ENCODE peak calls at places on chromosomes 12 and 14, in nine cellular contexts. One of them, this sample, is unnamed.

GRCh38 chr14:70779667-70780066 is 29.6 kb downstream of the MAP3K9 start:
- DNase-seq in GM12892: no peak
- DNase-seq in prostate gland: no peak
- DNase-seq in Panc1: no peak
- DNase-seq in transverse colon: no peak
- DNase-seq in GM12891: no peak
- DNase-seq in upper lobe of left lung: no peak
- DNase-seq in stomach: no peak
- DNase-seq in esophagus muscularis mucosa: no peak
- DNase-seq in this sample: no peak

GRCh38 chr12:9626821-9627220 is 19.1 kb upstream of the KLRB1 start:
- DNase-seq in transverse colon: no peak
- DNase-seq in GM12891: no peak
- DNase-seq in upper lobe of left lung: no peak
- DNase-seq in Panc1: no peak
- DNase-seq in GM12892: no peak
- DNase-seq in esophagus muscularis mucosa: no peak
- DNase-seq in stomach: no peak
- DNase-seq in prostate gland: no peak
- DNase-seq in this sample: no peak

GRCh38 chr12:133165776-133166175 is 15.5 kb upstream of the ZNF268 start:
- DNase-seq in esophagus muscularis mucosa: no peak
- DNase-seq in prostate gland: no peak
- DNase-seq in GM12892: no peak
- DNase-seq in GM12891: no peak
- DNase-seq in stomach: no peak
- DNase-seq in Panc1: no peak
- DNase-seq in upper lobe of left lung: no peak
- DNase-seq in transverse colon: no peak
- DNase-seq in this sample: no peak

GRCh38 chr12:126219654-126220279 is 1154.5 kb downstream of the AACS start:
- DNase-seq in transverse colon: no peak
- DNase-seq in esophagus muscularis mucosa: no peak
- DNase-seq in prostate gland: no peak
- DNase-seq in Panc1: no peak
- DNase-seq in upper lobe of left lung: no peak
- DNase-seq in GM12891: no peak
- DNase-seq in GM12892: no peak
- DNase-seq in stomach: no peak
- DNase-seq in this sample: no peak

GRCh38 chr12:49917126-49917787 is 13.6 kb upstream of the FAIM2 start:
- DNase-seq in transverse colon: no peak
- DNase-seq in prostate gland: no peak
- DNase-seq in stomach: no peak
- DNase-seq in GM12892: no peak
- DNase-seq in Panc1: no peak
- DNase-seq in esophagus muscularis mucosa: no peak
- DNase-seq in upper lobe of left lung: no peak
- DNase-seq in GM12891: no peak
- DNase-seq in this sample: no peak

GRCh38 chr12:111442301-111443045 is 36.8 kb downstream of the SH2B3 start:
- DNase-seq in upper lobe of left lung: peak; percentile 21
- DNase-seq in transverse colon: peak; percentile 44
- DNase-seq in GM12891: no peak
- DNase-seq in prostate gland: no peak
- DNase-seq in stomach: no peak
- DNase-seq in esophagus muscularis mucosa: no peak
- DNase-seq in GM12892: no peak
- DNase-seq in Panc1: no peak
- DNase-seq in this sample: no peak

GRCh38 chr14:99853206-99853605 is 60.0 kb downstream of the EML1 start:
- DNase-seq in stomach: no peak
- DNase-seq in upper lobe of left lung: no peak
- DNase-seq in GM12892: no peak
- DNase-seq in esophagus muscularis mucosa: no peak
- DNase-seq in prostate gland: no peak
- DNase-seq in transverse colon: no peak
- DNase-seq in Panc1: no peak
- DNase-seq in GM12891: no peak
- DNase-seq in this sample: no peak

GRCh38 chr12:72081787-72082186 is 143.1 kb downstream of the TPH2 start:
- DNase-seq in upper lobe of left lung: no peak
- DNase-seq in GM12891: no peak
- DNase-seq in GM12892: no peak
- DNase-seq in Panc1: no peak
- DNase-seq in prostate gland: no peak
- DNase-seq in transverse colon: no peak
- DNase-seq in stomach: no peak
- DNase-seq in esophagus muscularis mucosa: no peak
- DNase-seq in this sample: no peak

GRCh38 chr12:26566186-26566585 is 266.8 kb downstream of the ITPR2 start:
- DNase-seq in transverse colon: no peak
- DNase-seq in prostate gland: no peak
- DNase-seq in upper lobe of left lung: no peak
- DNase-seq in stomach: no peak
- DNase-seq in GM12892: no peak
- DNase-seq in GM12891: no peak
- DNase-seq in Panc1: no peak
- DNase-seq in esophagus muscularis mucosa: no peak
- DNase-seq in this sample: no peak

GRCh38 chr14:95227279-95227860 is 70.0 kb upstream of the DICER1 start:
- DNase-seq in transverse colon: no peak
- DNase-seq in Panc1: no peak
- DNase-seq in GM12891: no peak
- DNase-seq in upper lobe of left lung: no peak
- DNase-seq in esophagus muscularis mucosa: no peak
- DNase-seq in stomach: peak; percentile 57
- DNase-seq in GM12892: no peak
- DNase-seq in prostate gland: peak; percentile 23
- DNase-seq in this sample: no peak

GRCh38 chr14:53183611-53184010 is 30.5 kb upstream of the DDHD1 start:
- DNase-seq in stomach: no peak
- DNase-seq in transverse colon: no peak
- DNase-seq in GM12892: no peak
- DNase-seq in upper lobe of left lung: no peak
- DNase-seq in Panc1: no peak
- DNase-seq in prostate gland: no peak
- DNase-seq in esophagus muscularis mucosa: no peak
- DNase-seq in GM12891: no peak
- DNase-seq in this sample: no peak

GRCh38 chr14:104082807-104083206 is 2.7 kb upstream of the ASPG start:
- DNase-seq in prostate gland: peak; percentile 64
- DNase-seq in GM12892: no peak
- DNase-seq in transverse colon: peak; percentile 86
- DNase-seq in esophagus muscularis mucosa: no peak
- DNase-seq in Panc1: no peak
- DNase-seq in GM12891: no peak
- DNase-seq in upper lobe of left lung: peak; percentile 58
- DNase-seq in stomach: peak; percentile 85
- DNase-seq in this sample: peak; percentile 63

GRCh38 chr12:82414926-82415325 is 56.6 kb downstream of the METTL25 start:
- DNase-seq in prostate gland: no peak
- DNase-seq in Panc1: no peak
- DNase-seq in esophagus muscularis mucosa: no peak
- DNase-seq in GM12891: no peak
- DNase-seq in upper lobe of left lung: no peak
- DNase-seq in transverse colon: no peak
- DNase-seq in GM12892: no peak
- DNase-seq in stomach: no peak
- DNase-seq in this sample: no peak

GRCh38 chr12:51132693-51133092 is 40.2 kb downstream of the TFCP2 start:
- DNase-seq in esophagus muscularis mucosa: no peak
- DNase-seq in GM12891: no peak
- DNase-seq in prostate gland: no peak
- DNase-seq in transverse colon: no peak
- DNase-seq in GM12892: no peak
- DNase-seq in stomach: no peak
- DNase-seq in Panc1: no peak
- DNase-seq in upper lobe of left lung: no peak
- DNase-seq in this sample: no peak

GRCh38 chr14:96478119-96478518 is 24.1 kb upstream of the PAPOLA start:
- DNase-seq in GM12891: no peak
- DNase-seq in Panc1: no peak
- DNase-seq in esophagus muscularis mucosa: no peak
- DNase-seq in upper lobe of left lung: no peak
- DNase-seq in transverse colon: no peak
- DNase-seq in prostate gland: no peak
- DNase-seq in GM12892: no peak
- DNase-seq in stomach: no peak
- DNase-seq in this sample: no peak
- TF ChIP-seq POLR2AphosphoS5 in GM12891: no peak
- TF ChIP-seq POLR2AphosphoS5 in Panc1: no peak
- TF ChIP-seq POLR2AphosphoS5 in esophagus muscularis mucosa: no peak
- TF ChIP-seq POLR2AphosphoS5 in upper lobe of left lung: no peak
- TF ChIP-seq POLR2AphosphoS5 in transverse colon: no peak
- TF ChIP-seq POLR2AphosphoS5 in prostate gland: no peak
- TF ChIP-seq POLR2AphosphoS5 in GM12892: no peak
- TF ChIP-seq POLR2AphosphoS5 in stomach: no peak
- TF ChIP-seq POLR2AphosphoS5 in this sample: no peak

GRCh38 chr14:50544911-50545310 is 12.5 kb upstream of the MAP4K5 start:
- DNase-seq in prostate gland: peak; percentile 28
- DNase-seq in stomach: peak; percentile 82
- DNase-seq in GM12892: no peak
- DNase-seq in Panc1: no peak
- DNase-seq in transverse colon: no peak
- DNase-seq in upper lobe of left lung: peak; percentile 66
- DNase-seq in GM12891: no peak
- DNase-seq in esophagus muscularis mucosa: no peak
- DNase-seq in this sample: no peak
- TF ChIP-seq POLR2AphosphoS5 in prostate gland: peak; percentile 28
- TF ChIP-seq POLR2AphosphoS5 in stomach: no peak
- TF ChIP-seq POLR2AphosphoS5 in GM12892: no peak
- TF ChIP-seq POLR2AphosphoS5 in Panc1: no peak
- TF ChIP-seq POLR2AphosphoS5 in transverse colon: no peak
- TF ChIP-seq POLR2AphosphoS5 in upper lobe of left lung: no peak
- TF ChIP-seq POLR2AphosphoS5 in GM12891: no peak
- TF ChIP-seq POLR2AphosphoS5 in esophagus muscularis mucosa: peak; percentile 46
- TF ChIP-seq POLR2AphosphoS5 in this sample: no peak

GRCh38 chr12:47779943-47780504 is 7.0 kb downstream of the SLC48A1 start:
- DNase-seq in Panc1: no peak
- DNase-seq in esophagus muscularis mucosa: no peak
- DNase-seq in stomach: no peak
- DNase-seq in prostate gland: no peak
- DNase-seq in GM12891: no peak
- DNase-seq in upper lobe of left lung: no peak
- DNase-seq in GM12892: no peak
- DNase-seq in transverse colon: no peak
- DNase-seq in this sample: no peak

GRCh38 chr12:47783024-47783755 is 10.2 kb downstream of the SLC48A1 start:
- DNase-seq in esophagus muscularis mucosa: no peak
- DNase-seq in prostate gland: no peak
- DNase-seq in upper lobe of left lung: no peak
- DNase-seq in stomach: no peak
- DNase-seq in transverse colon: no peak
- DNase-seq in Panc1: no peak
- DNase-seq in GM12891: no peak
- DNase-seq in GM12892: no peak
- DNase-seq in this sample: no peak

GRCh38 chr12:47782372-47782770 is 9.3 kb downstream of the SLC48A1 start:
- DNase-seq in GM12891: no peak
- DNase-seq in prostate gland: no peak
- DNase-seq in Panc1: no peak
- DNase-seq in transverse colon: no peak
- DNase-seq in upper lobe of left lung: no peak
- DNase-seq in GM12892: no peak
- DNase-seq in esophagus muscularis mucosa: no peak
- DNase-seq in stomach: no peak
- DNase-seq in this sample: no peak

GRCh38 chr12:47779301-47779942 is 6.4 kb downstream of the SLC48A1 start:
- DNase-seq in GM12892: peak; percentile 83
- DNase-seq in GM12891: peak; percentile 86
- DNase-seq in upper lobe of left lung: peak; percentile 91
- DNase-seq in transverse colon: peak; percentile 91
- DNase-seq in esophagus muscularis mucosa: peak; percentile 99
- DNase-seq in prostate gland: peak; percentile 84
- DNase-seq in stomach: peak; percentile 92
- DNase-seq in Panc1: peak; percentile 76
- DNase-seq in this sample: peak; percentile 84

DNA sequence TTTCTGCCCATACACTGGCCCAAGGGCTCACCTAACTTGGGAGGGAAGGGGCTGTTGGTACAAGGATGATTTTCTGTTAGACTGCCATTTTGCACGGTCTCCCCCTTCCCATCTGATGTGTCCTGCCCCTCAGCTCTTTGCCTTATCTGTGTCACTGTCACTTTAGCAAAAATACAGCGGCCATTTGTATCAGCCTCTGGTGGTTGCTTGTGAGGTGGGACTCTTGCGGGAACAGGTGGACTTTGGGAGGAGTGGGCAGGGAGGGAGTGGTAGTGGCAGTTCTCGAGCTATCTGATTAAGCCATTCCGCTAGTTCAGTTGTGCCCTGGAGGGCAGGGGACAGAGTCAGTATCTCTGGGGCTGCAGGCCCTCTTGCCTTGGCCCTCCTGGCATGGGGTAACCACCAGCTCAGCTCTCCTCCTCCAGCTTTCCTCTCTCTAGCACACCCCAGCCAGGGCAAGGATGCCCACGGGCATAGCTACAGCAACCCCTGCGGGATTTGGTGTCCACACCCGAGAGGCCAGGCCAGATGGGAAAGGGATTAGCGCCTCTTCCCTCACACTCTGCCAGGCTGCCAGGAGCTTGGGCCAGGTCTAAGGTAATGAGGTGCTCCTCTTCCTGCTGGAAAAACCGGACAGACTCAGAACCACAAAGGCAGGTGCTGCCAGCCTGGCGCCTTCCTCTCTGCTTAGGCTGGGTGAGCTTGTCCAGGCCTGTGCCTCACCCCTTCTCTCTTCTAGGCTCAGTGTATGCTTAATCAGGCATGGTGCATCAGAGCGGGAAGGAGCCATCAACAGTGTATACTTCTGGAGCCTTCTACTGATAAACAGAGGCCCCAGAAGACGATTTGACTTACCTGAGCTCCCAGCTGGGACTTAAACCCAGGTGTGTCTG is 8.7 kb downstream of the SLC48A1 start:
- DNase-seq in upper lobe of left lung: no peak
- DNase-seq in stomach: no peak
- DNase-seq in Panc1: no peak
- DNase-seq in GM12891: no peak
- DNase-seq in prostate gland: peak; percentile 88
- DNase-seq in GM12892: no peak
- DNase-seq in esophagus muscularis mucosa: no peak
- DNase-seq in transverse colon: no peak
- DNase-seq in this sample: peak; percentile 72
- TF ChIP-seq POLR2AphosphoS5 in upper lobe of left lung: no peak
- TF ChIP-seq POLR2AphosphoS5 in stomach: no peak
- TF ChIP-seq POLR2AphosphoS5 in Panc1: no peak
- TF ChIP-seq POLR2AphosphoS5 in GM12891: no peak
- TF ChIP-seq POLR2AphosphoS5 in prostate gland: peak; percentile 78
- TF ChIP-seq POLR2AphosphoS5 in GM12892: no peak
- TF ChIP-seq POLR2AphosphoS5 in esophagus muscularis mucosa: no peak
- TF ChIP-seq POLR2AphosphoS5 in transverse colon: no peak
- TF ChIP-seq POLR2AphosphoS5 in this sample: no peak

DNA sequence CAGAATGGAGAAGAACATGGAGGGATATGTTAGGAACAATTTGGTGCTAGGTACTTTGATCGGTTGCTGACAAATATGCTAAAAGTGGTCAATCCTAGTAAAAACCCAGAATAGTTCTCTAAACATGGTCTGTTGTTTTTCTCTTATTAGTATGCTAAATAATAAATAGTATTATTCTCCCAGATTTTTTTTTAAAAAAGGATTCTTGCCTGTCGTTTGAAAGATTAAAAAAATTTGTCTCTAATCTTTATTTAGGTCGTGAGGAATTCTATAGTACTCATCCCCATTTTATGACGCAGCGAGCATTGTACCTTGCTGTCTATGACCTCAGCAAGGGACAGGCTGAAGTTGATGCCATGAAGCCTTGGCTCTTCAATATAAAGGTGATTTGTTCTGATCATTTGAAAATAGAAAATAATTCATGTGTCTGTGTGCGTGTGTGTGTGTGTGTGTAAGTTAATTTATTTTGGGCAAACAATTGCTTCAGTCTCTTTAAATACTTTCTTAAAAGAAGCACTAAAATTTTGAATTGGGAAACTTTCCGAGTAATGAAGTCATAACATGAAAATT is 84.1 kb downstream of the LRRK2 start:
- DNase-seq in transverse colon: no peak
- DNase-seq in Panc1: no peak
- DNase-seq in stomach: no peak
- DNase-seq in GM12891: no peak
- DNase-seq in upper lobe of left lung: no peak
- DNase-seq in esophagus muscularis mucosa: no peak
- DNase-seq in prostate gland: no peak
- DNase-seq in GM12892: no peak
- DNase-seq in this sample: no peak
- TF ChIP-seq POLR2AphosphoS5 in transverse colon: no peak
- TF ChIP-seq POLR2AphosphoS5 in Panc1: no peak
- TF ChIP-seq POLR2AphosphoS5 in stomach: no peak
- TF ChIP-seq POLR2AphosphoS5 in GM12891: no peak
- TF ChIP-seq POLR2AphosphoS5 in upper lobe of left lung: no peak
- TF ChIP-seq POLR2AphosphoS5 in esophagus muscularis mucosa: no peak
- TF ChIP-seq POLR2AphosphoS5 in prostate gland: no peak
- TF ChIP-seq POLR2AphosphoS5 in GM12892: no peak
- TF ChIP-seq POLR2AphosphoS5 in this sample: no peak